ENCODE peak calls at places on chromosomes 13 and 19, in six cellular contexts. T is stomach, K is PC-3, N is GM23248, X is uterus, Z is mammary epithelial cell. P is an unnamed sample. For H3K9me3 and H3K4me1, the result is how much of the 10 kb centered on the place peaks cover.

GRCh38 chr13:20127563-20128458 is 33.0 kb downstream of the GJA3 start:
- DNase-seq in X (peak), T (peak), Z (peak), N (peak), K (peak), P (peak)

GRCh38 chr13:23500858-23501257 is 67.4 kb upstream of the SACS start:
- DNase-seq in K (peak), N (peak), X (no peak), T (no peak), Z (peak), P (no peak)

GRCh38 chr19:19406878-19407639 is 1.6 kb downstream of the GATAD2A start:
- DNase-seq in K (peak), X (no peak), T (peak), N (peak), Z (peak), P (peak)

GRCh38 chr13:73133536-73133935 is 74.7 kb downstream of the KLF5 start:
- DNase-seq in X (no peak), T (peak), Z (peak), N (peak), K (peak), P (no peak)

GRCh38 chr13:41268764-41269163 is 5.4 kb upstream of the MTRF1 start:
- DNase-seq in K (peak), Z (peak), T (no peak), X (no peak), N (peak), P (no peak)

GRCh38 chr13:36395280-36395679 is 37.0 kb upstream of the CCNA1 start:
- DNase-seq in K (peak), Z (peak), N (peak), X (no peak), T (no peak), P (no peak)

GRCh38 chr19:16206637-16207036 is 8.9 kb downstream of the AP1M1 start:
- DNase-seq in Z (no peak), X (no peak), N (no peak), K (no peak), T (no peak), P (peak)

GRCh38 chr13:106915146-106915545 is 347.2 kb upstream of the ARGLU1 start:
- DNase-seq in Z (no peak), X (no peak), T (no peak), K (no peak), N (no peak), P (no peak)

GRCh38 chr13:109737606-109738005 is 48.8 kb downstream of the IRS2 start:
- DNase-seq in T (no peak), K (no peak), N (peak), Z (peak), X (no peak), P (no peak)

GRCh38 chr19:52533901-52534300 is 6.4 kb downstream of the ZNF808 start:
- DNase-seq in K (no peak), N (no peak), T (no peak), X (no peak), Z (no peak), P (no peak)

GRCh38 chr13:41356788-41357187 is 45.7 kb downstream of the NAA16 start:
- DNase-seq in K (peak), N (no peak), X (no peak), Z (no peak), T (no peak), P (peak)

GRCh38 chr19:33284146-33284643 is 18.1 kb downstream of the CEBPA start:
- DNase-seq in X (no peak), N (no peak), Z (no peak), T (no peak), K (no peak), P (no peak)

GRCh38 chr13:111398715-111399299 is 78.4 kb downstream of the TEX29 start:
- DNase-seq in N (no peak), X (no peak), K (no peak), T (peak), Z (no peak), P (no peak)

GRCh38 chr13:29607465-29607864 is 12.0 kb upstream of the SLC7A1 start:
- DNase-seq in Z (no peak), N (peak), X (no peak), K (no peak), T (no peak), P (no peak)

GRCh38 chr13:46552888-46553520 is at the start of gene LRCH1:
- DNase-seq in N (peak), X (peak), Z (peak), T (peak), K (peak), P (peak)

GRCh38 chr19:50933640-50934039 is 19.2 kb downstream of the KLK5 start:
- DNase-seq in K (peak), T (no peak), X (no peak), Z (peak), N (peak), P (no peak)

GRCh38 chr19:16473875-16474397 is 2.2 kb upstream of the EPS15L1 start:
- DNase-seq in X (no peak), T (peak), K (no peak), Z (no peak), N (no peak), P (no peak)

GRCh38 chr13:65606622-65607021 is 1623.5 kb downstream of the PCDH9 start:
- DNase-seq in X (no peak), Z (no peak), T (no peak), K (peak), N (no peak), P (no peak)

GRCh38 chr19:7349231-7349591 is 474 bp downstream of the ARHGEF18 start:
- DNase-seq in N (no peak), X (no peak), K (no peak), Z (no peak), T (no peak), P (no peak)

GRCh38 chr13:19695829-19696228 is 62.4 kb downstream of the MPHOSPH8 start:
- DNase-seq in N (no peak), T (no peak), Z (no peak), K (no peak), X (no peak), P (no peak)

GRCh38 chr13:47794963-47795362 is 206.1 kb downstream of the SUCLA2 start:
- DNase-seq in K (peak), X (no peak), Z (peak), T (no peak), N (peak), P (no peak)

GRCh38 chr13:43698743-43699142 is 88.0 kb downstream of the ENOX1 start:
- DNase-seq in T (no peak), N (peak), K (no peak), X (no peak), Z (no peak), P (no peak)

GRCh38 chr13:45200701-45201230 is at the start of gene KCTD4:
- DNase-seq in T (no peak), X (no peak), N (peak), K (no peak), Z (peak), P (no peak)

GRCh38 chr13:102870677-102871415 is 25.0 kb downstream of the ERCC5 start:
- DNase-seq in Z (peak), N (peak), K (peak), X (peak), T (peak), P (peak)

GRCh38 chr19:51338563-51339312 is 3.2 kb downstream of the VSIG10L start:
- DNase-seq in Z (peak), N (peak), K (peak), X (peak), T (peak), P (peak)

GRCh38 chr19:8468124-8468523 is 23.3 kb downstream of the HNRNPM start:
- DNase-seq in T (no peak), K (no peak), Z (no peak), N (no peak), X (no peak), P (no peak)

GRCh38 chr19:28217064-28217463 is 995.9 kb downstream of the UQCRFS1 start:
- DNase-seq in X (no peak), K (no peak), T (no peak), Z (no peak), N (no peak), P (no peak)

GRCh38 chr13:49997935-49998334 is 1.1 kb downstream of the TRIM13 start:
- DNase-seq in N (peak), K (peak), T (no peak), Z (no peak), X (no peak), P (no peak)

GRCh38 chr13:106696140-106696539 is 128.2 kb upstream of the ARGLU1 start:
- DNase-seq in X (no peak), T (no peak), N (no peak), Z (no peak), K (no peak), P (peak)

GRCh38 chr13:73421310-73421912 is 362.6 kb downstream of the KLF5 start:
- DNase-seq in N (peak), T (peak), Z (peak), K (peak), X (no peak), P (no peak)

GRCh38 chr13:51731759-51732158 is 72.2 kb downstream of the DHRS12 start:
- DNase-seq in Z (no peak), X (no peak), N (peak), T (no peak), K (peak), P (no peak)

GRCh38 chr19:39254539-39255345 is 6.1 kb upstream of the IFNL4 start:
- DNase-seq in T (no peak), K (no peak), Z (no peak), N (no peak), X (no peak), P (no peak)

GRCh38 chr19:48415395-48415794 is 21.9 kb downstream of the GRIN2D start:
- DNase-seq in X (no peak), T (peak), Z (peak), N (peak), K (peak), P (peak)

GRCh38 chr19:37763488-37763887 is 15.9 kb downstream of the ZNF573 start:
- DNase-seq in T (no peak), N (peak), K (peak), X (no peak), Z (peak), P (no peak)

GRCh38 chr13:42875448-42876269 is 94.3 kb downstream of the FAM216B start:
- DNase-seq in Z (no peak), K (no peak), N (peak), X (no peak), T (no peak), P (no peak)

GRCh38 chr13:52809310-52809769 is 39.1 kb downstream of the PCDH8 start:
- DNase-seq in K (peak), X (no peak), N (peak), T (peak), Z (peak), P (peak)

GRCh38 chr19:49560358-49560900 is 19.9 kb downstream of the NOSIP start:
- DNase-seq in N (no peak), K (no peak), X (no peak), T (no peak), Z (no peak), P (peak)

GRCh38 chr19:32691952-32692726 is 518 bp downstream of the NUDT19 start:
- DNase-seq in K (peak), N (peak), X (peak), Z (peak), T (peak), P (peak)

GRCh38 chr13:24627864-24628418 is 52.3 kb upstream of the ATP12A start:
- DNase-seq in X (no peak), Z (no peak), N (no peak), T (no peak), K (no peak), P (no peak)

GRCh38 chr19:40305403-40305802 is 20.3 kb upstream of the AKT2 start:
- DNase-seq in Z (peak), T (peak), N (peak), X (peak), K (peak), P (peak)

DNA sequence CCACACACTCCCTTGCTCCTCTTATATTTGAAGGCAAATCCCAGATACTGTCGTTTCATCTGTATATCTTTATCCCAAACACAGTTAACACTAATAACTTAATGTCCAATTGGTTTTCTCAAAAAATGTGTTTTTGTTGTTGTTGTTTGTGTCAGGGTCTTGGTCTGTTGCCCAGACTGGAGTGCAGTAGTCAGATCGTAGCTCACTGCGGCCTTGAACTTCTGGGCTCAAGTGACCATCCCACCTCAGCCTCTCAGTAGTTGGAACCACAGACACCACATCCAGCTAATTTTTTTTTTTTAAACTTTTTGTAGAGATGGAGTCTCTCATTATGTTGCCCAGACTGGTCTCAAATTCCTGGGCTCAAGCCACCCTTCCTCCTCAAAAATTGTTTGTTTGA is 137.7 kb downstream of the PDS5B start:
- DNase-seq in T (no peak), N (no peak), K (no peak), X (no peak), Z (no peak), P (no peak)
- H3K9me3 ChIP-seq in T (under half), N (under half), K (under half), X (under half), Z (under half), P (under half)

GRCh38 chr19:732325-733069 is 18.4 kb upstream of the MISP start:
- DNase-seq in X (no peak), T (no peak), N (no peak), Z (no peak), K (no peak), P (no peak)
- H3K4me1 ChIP-seq in X (under half), T (under half), N (under half), Z (under half), K (under half), P (under half)

DNA sequence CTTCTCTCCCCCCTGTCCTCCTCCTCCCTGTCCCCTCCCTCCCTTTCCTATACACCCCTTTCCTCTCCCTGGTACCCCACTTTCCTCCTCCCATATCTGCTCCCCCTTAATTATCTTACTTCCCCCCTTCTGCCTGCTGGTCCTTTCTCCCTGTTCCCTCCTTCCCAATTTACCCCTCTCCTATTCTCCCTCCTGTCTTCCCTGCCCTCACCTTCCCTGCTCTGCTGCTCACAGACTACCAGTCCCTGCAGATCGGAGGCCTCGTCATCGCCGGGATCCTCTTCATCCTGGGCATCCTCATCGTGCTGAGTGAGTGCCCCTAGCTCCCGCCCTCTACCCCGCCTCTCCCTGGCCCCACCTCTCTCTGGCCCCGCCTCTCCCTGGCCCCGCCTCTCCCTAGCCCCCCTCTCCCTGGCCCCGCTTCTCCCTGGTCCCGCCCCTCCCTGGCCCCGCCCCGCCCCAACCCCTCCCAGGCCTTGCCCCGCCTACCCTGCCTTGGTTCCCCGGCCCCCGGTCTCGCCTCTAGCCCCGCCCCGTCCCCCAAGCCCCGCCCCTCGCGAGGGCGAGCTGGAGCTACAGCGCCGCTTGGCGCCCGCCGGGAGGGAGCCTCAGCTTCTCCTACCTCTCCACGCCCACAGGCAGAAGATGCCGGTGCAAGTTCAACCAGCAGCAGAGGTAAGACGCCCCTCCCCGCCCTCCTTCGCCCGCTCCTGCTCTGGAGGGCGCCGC is 2.0 kb upstream of the FXYD7 start:
- DNase-seq in T (peak), X (peak), N (peak), K (peak), Z (peak), P (peak)
- H3K27ac ChIP-seq in T (peak), X (peak), N (no peak), K (no peak), Z (no peak), P (no peak)

DNA sequence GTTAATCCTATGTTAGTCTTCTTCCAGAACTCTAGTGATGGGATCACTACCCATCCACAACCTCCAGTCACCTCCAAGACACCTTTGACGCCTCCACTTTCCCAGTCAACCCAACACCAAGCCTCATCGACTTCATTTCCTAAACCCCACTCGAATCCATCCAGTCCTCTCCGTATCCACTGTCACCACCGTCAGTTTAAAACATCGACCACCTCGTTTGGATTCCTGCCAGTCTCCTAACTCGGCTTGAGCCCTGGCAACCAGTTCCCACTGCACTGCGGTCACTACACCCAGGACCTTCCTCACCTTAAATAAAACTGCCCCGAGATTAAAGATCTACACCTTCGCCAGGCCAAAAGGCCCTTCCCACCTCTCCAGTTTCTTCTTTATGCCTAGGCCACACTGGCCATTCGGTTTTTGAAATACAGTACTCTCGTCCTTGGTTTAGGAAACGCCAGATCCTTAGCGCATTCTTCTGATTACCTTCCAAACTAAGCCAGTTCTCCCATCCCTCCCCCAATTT is 1.2 kb downstream of the MTIF3 start:
- DNase-seq in K (peak), Z (peak), N (no peak), X (no peak), T (no peak), P (peak)
- H3K9me3 ChIP-seq in K (under half), Z (under half), N (under half), X (under half), T (under half), P (under half)

GRCh38 chr13:99422556-99423220 is 78.6 kb upstream of the TM9SF2 start:
- DNase-seq in X (no peak), T (peak), K (no peak), N (no peak), Z (no peak), P (no peak)
- H3K4me1 ChIP-seq in X (under half), T (under half), K (under half), N (under half), Z (under half), P (half or more)

P was measured in CD8-positive, alpha-beta memory T cell.